ENCODE peak calls at places on chromosome 6, in ten cellular contexts. I is stimulated activated CD8-positive, alpha-beta memory T cell treated with anti-CD3 and anti-CD28 coated beads, Interleukin-15, amount 100 ng/mL, for 1 hour; T is fibroblast of the aortic adventitia; K is NCI-H1436; E is left ventricle myocardium inferior; S is HEK293T; D is NCI-H2081; J is HuH-7; B is stimulated activated CD4-positive, alpha-beta T cell treated with anti-CD3 and anti-CD28 coated beads, Interleukin-15, amount 100 ng/mL, for 1 hour; X is NCI-H1105. Z is an unnamed sample.

GRCh38 chr6:138647006-138647405 is 126.6 kb upstream of the CCDC28A start:
- DNase-seq in I (no peak), T (peak; percentile 76), K (no peak), E (no peak), S (no peak), D (no peak), J (no peak), B (no peak), X (no peak), Z (no peak)

GRCh38 chr6:52024451-52025068 is 62.9 kb downstream of the PKHD1 start:
- DNase-seq in I (no peak), T (no peak), K (no peak), E (no peak), S (no peak), D (no peak), J (no peak), B (no peak), X (no peak), Z (no peak)

GRCh38 chr6:142692942-142693341 is 252.0 kb downstream of the HIVEP2 start:
- DNase-seq in I (peak; percentile 46), T (peak; percentile 96), K (peak; percentile 25), E (peak; percentile 37), S (peak; percentile 80), D (peak; percentile 37), J (peak; percentile 55), B (peak; percentile 31), X (peak; percentile 23), Z (no peak)

GRCh38 chr6:53998293-53998692 is 113.0 kb upstream of the MLIP start:
- DNase-seq in I (no peak), T (no peak), K (no peak), E (no peak), S (no peak), D (no peak), J (no peak), B (no peak), X (no peak), Z (no peak)

GRCh38 chr6:56022678-56023077 is 147.3 kb upstream of the BMP5 start:
- DNase-seq in I (no peak), T (no peak), K (no peak), E (no peak), S (no peak), D (no peak), J (no peak), B (no peak), X (no peak), Z (no peak)

GRCh38 chr6:132320007-132320406 is 81.3 kb downstream of the MOXD1 start:
- DNase-seq in I (no peak), T (peak; percentile 81), K (no peak), E (no peak), S (no peak), D (no peak), J (no peak), B (no peak), X (no peak), Z (no peak)

GRCh38 chr6:142842423-142843261 is 102.3 kb downstream of the HIVEP2 start:
- DNase-seq in I (no peak), T (peak; percentile 38), K (no peak), E (no peak), S (no peak), D (no peak), J (no peak), B (no peak), X (no peak), Z (no peak)

GRCh38 chr6:21999012-21999528 is 297.8 kb downstream of the PRL start:
- DNase-seq in I (no peak), T (peak; percentile 30), K (no peak), E (no peak), S (no peak), D (no peak), J (no peak), B (no peak), X (no peak), Z (no peak)

GRCh38 chr6:157229733-157230132 is 93.6 kb downstream of the TMEM242 start:
- DNase-seq in I (no peak), T (no peak), K (peak; percentile 95), E (no peak), S (no peak), D (peak; percentile 95), J (no peak), B (no peak), X (peak; percentile 99), Z (no peak)

GRCh38 chr6:33410711-33411631 is at the start of gene PHF1:
- DNase-seq in I (peak; percentile 68), T (peak; percentile 85), K (peak; percentile 78), E (peak; percentile 82), S (peak; percentile 66), D (peak; percentile 67), J (peak; percentile 70), B (peak; percentile 62), X (peak; percentile 83), Z (peak; percentile 89)

GRCh38 chr6:107620736-107621135 is 130.8 kb downstream of the SOBP start:
- DNase-seq in I (no peak), T (peak; percentile 37), K (no peak), E (no peak), S (no peak), D (peak; percentile 43), J (no peak), B (no peak), X (no peak), Z (no peak)

GRCh38 chr6:31901415-31901952 is 402 bp downstream of the ZBTB12 start:
- DNase-seq in I (peak; percentile 37), T (peak; percentile 45), K (peak; percentile 53), E (peak; percentile 69), S (peak; percentile 28), D (peak; percentile 27), J (no peak), B (peak; percentile 61), X (peak; percentile 42), Z (peak; percentile 54)

GRCh38 chr6:26094036-26094435 is 6.8 kb downstream of the HFE start:
- DNase-seq in I (no peak), T (no peak), K (no peak), E (no peak), S (no peak), D (no peak), J (no peak), B (no peak), X (no peak), Z (no peak)

GRCh38 chr6:99605074-99605726 is 1.4 kb upstream of the PRDM13 start:
- DNase-seq in I (no peak), T (no peak), K (no peak), E (no peak), S (no peak), D (no peak), J (no peak), B (no peak), X (no peak), Z (no peak)

GRCh38 chr6:168415149-168415992 is 25.6 kb upstream of the SMOC2 start:
- DNase-seq in I (no peak), T (no peak), K (no peak), E (peak; percentile 40), S (no peak), D (no peak), J (no peak), B (no peak), X (no peak), Z (no peak)

GRCh38 chr6:124002377-124003081 is 198.9 kb downstream of the NKAIN2 start:
- DNase-seq in I (no peak), T (no peak), K (no peak), E (no peak), S (no peak), D (peak; percentile 17), J (no peak), B (no peak), X (no peak), Z (no peak)

GRCh38 chr6:126721581-126722145 is 381.7 kb downstream of the CENPW start:
- DNase-seq in I (no peak), T (peak; percentile 97), K (no peak), E (no peak), S (no peak), D (no peak), J (no peak), B (no peak), X (no peak), Z (no peak)

GRCh38 chr6:53524455-53524815 is 20.5 kb downstream of the GCLC start:
- DNase-seq in I (no peak), T (peak; percentile 28), K (no peak), E (no peak), S (no peak), D (no peak), J (no peak), B (no peak), X (no peak), Z (no peak)

GRCh38 chr6:35754452-35755321 is 17.9 kb downstream of the ARMC12 start:
- DNase-seq in I (no peak), T (peak; percentile 13), K (no peak), E (no peak), S (no peak), D (no peak), J (no peak), B (no peak), X (no peak), Z (no peak)

GRCh38 chr6:150412221-150412620 is 43.4 kb downstream of the IYD start:
- DNase-seq in I (no peak), T (no peak), K (no peak), E (no peak), S (no peak), D (no peak), J (no peak), B (no peak), X (no peak), Z (no peak)

GRCh38 chr6:119310486-119311036 is 39.0 kb downstream of the MAN1A1 start:
- DNase-seq in I (no peak), T (peak; percentile 20), K (no peak), E (no peak), S (no peak), D (no peak), J (no peak), B (no peak), X (no peak), Z (no peak)

GRCh38 chr6:122778961-122779671 is 400 bp upstream of the FABP7 start:
- DNase-seq in I (no peak), T (no peak), K (no peak), E (no peak), S (no peak), D (no peak), J (no peak), B (no peak), X (no peak), Z (no peak)

GRCh38 chr6:70811788-70812187 is 144.1 kb downstream of the SMAP1 start:
- DNase-seq in I (no peak), T (no peak), K (no peak), E (no peak), S (no peak), D (no peak), J (no peak), B (no peak), X (no peak), Z (no peak)

GRCh38 chr6:78831492-78831891 is 35.9 kb upstream of the IRAK1BP1 start:
- DNase-seq in I (no peak), T (peak; percentile 80), K (no peak), E (no peak), S (no peak), D (no peak), J (no peak), B (no peak), X (no peak), Z (no peak)

GRCh38 chr6:37321101-37321500 is 32.7 kb upstream of the RNF8 start:
- DNase-seq in I (no peak), T (no peak), K (no peak), E (no peak), S (no peak), D (no peak), J (no peak), B (no peak), X (no peak), Z (no peak)

GRCh38 chr6:14713008-14713452 is 532.8 kb upstream of the JARID2 start:
- DNase-seq in I (no peak), T (peak; percentile 87), K (no peak), E (peak; percentile 52), S (no peak), D (no peak), J (no peak), B (no peak), X (no peak), Z (no peak)

GRCh38 chr6:31485063-31485462 is 12.9 kb upstream of the MICB start:
- DNase-seq in I (no peak), T (no peak), K (no peak), E (no peak), S (no peak), D (no peak), J (no peak), B (no peak), X (no peak), Z (no peak)

GRCh38 chr6:36104836-36105235 is 25.5 kb upstream of the MAPK13 start:
- DNase-seq in I (no peak), T (no peak), K (no peak), E (no peak), S (no peak), D (peak; percentile 72), J (no peak), B (no peak), X (no peak), Z (no peak)